ENCODE peak calls at places on chromosomes 11 and 22, in five cellular contexts. One of them, this sample, is unnamed.

GRCh38 chr22:20946080-20946986 is 20.7 kb upstream of the AIFM3 start:
- DNase-seq in HCT116: no peak
- DNase-seq in K562: no peak
- DNase-seq in GM12878: no peak
- DNase-seq in H1: no peak
- DNase-seq in this sample: no peak

GRCh38 chr11:3206128-3206921 is 12.3 kb downstream of the MRGPRG start:
- DNase-seq in K562: no peak
- DNase-seq in H1: no peak
- DNase-seq in GM12878: no peak
- DNase-seq in HCT116: no peak
- DNase-seq in this sample: no peak

GRCh38 chr11:62494246-62494645 is 52.4 kb downstream of the AHNAK start:
- DNase-seq in GM12878: no peak
- DNase-seq in H1: no peak
- DNase-seq in HCT116: no peak
- DNase-seq in K562: no peak
- DNase-seq in this sample: no peak

GRCh38 chr11:125916683-125917337 is 12.5 kb downstream of the DDX25 start:
- DNase-seq in K562: no peak
- DNase-seq in HCT116: no peak
- DNase-seq in GM12878: no peak
- DNase-seq in H1: no peak
- DNase-seq in this sample: no peak

GRCh38 chr11:14583252-14584105 is 60.1 kb upstream of the PDE3B start:
- DNase-seq in H1: no peak
- DNase-seq in HCT116: no peak
- DNase-seq in K562: no peak
- DNase-seq in GM12878: no peak
- DNase-seq in this sample: no peak

GRCh38 chr11:129117595-129118350 is 74.4 kb downstream of the ARHGAP32 start:
- DNase-seq in H1: no peak
- DNase-seq in K562: peak; percentile 22
- DNase-seq in HCT116: peak; percentile 63
- DNase-seq in GM12878: no peak
- DNase-seq in this sample: peak; percentile 57

GRCh38 chr11:79043726-79044125 is 397.1 kb downstream of the TENM4 start:
- DNase-seq in HCT116: no peak
- DNase-seq in K562: no peak
- DNase-seq in GM12878: no peak
- DNase-seq in H1: no peak
- DNase-seq in this sample: no peak

GRCh38 chr11:134261626-134262488 is 8.5 kb downstream of the ACAD8 start:
- DNase-seq in H1: peak; percentile 72
- DNase-seq in K562: peak; percentile 35
- DNase-seq in GM12878: no peak
- DNase-seq in HCT116: peak; percentile 6
- DNase-seq in this sample: no peak

GRCh38 chr22:42440728-42441127 is 8.5 kb upstream of the NFAM1 start:
- DNase-seq in GM12878: no peak
- DNase-seq in H1: no peak
- DNase-seq in K562: no peak
- DNase-seq in HCT116: no peak
- DNase-seq in this sample: no peak

GRCh38 chr11:44848203-44848962 is 102.3 kb downstream of the TP53I11 start:
- DNase-seq in K562: no peak
- DNase-seq in GM12878: no peak
- DNase-seq in HCT116: no peak
- DNase-seq in H1: no peak
- DNase-seq in this sample: peak; percentile 43

GRCh38 chr11:67698247-67698646 is 23.8 kb upstream of the ALDH3B2 start:
- DNase-seq in HCT116: peak; percentile 22
- DNase-seq in H1: peak; percentile 44
- DNase-seq in K562: peak; percentile 41
- DNase-seq in GM12878: no peak
- DNase-seq in this sample: peak; percentile 18

GRCh38 chr11:126901783-126902182 is 98.8 kb downstream of the KIRREL3 start:
- DNase-seq in GM12878: no peak
- DNase-seq in H1: no peak
- DNase-seq in HCT116: no peak
- DNase-seq in K562: no peak
- DNase-seq in this sample: no peak

GRCh38 chr11:133898770-133899115 is 53.4 kb upstream of the SPATA19 start:
- DNase-seq in HCT116: no peak
- DNase-seq in GM12878: no peak
- DNase-seq in H1: no peak
- DNase-seq in K562: no peak
- DNase-seq in this sample: no peak

GRCh38 chr11:118027694-118028093 is 41.5 kb downstream of the IL10RA start:
- DNase-seq in HCT116: no peak
- DNase-seq in H1: no peak
- DNase-seq in GM12878: no peak
- DNase-seq in K562: no peak
- DNase-seq in this sample: no peak

GRCh38 chr11:119843760-119844330 is 114.8 kb upstream of the NECTIN1 start:
- DNase-seq in HCT116: no peak
- DNase-seq in GM12878: no peak
- DNase-seq in H1: no peak
- DNase-seq in K562: no peak
- DNase-seq in this sample: no peak

GRCh38 chr22:45541580-45541979 is 38.9 kb downstream of the FBLN1 start:
- DNase-seq in H1: no peak
- DNase-seq in GM12878: no peak
- DNase-seq in K562: no peak
- DNase-seq in HCT116: no peak
- DNase-seq in this sample: no peak

GRCh38 chr11:112610996-112611795 is 350.0 kb upstream of the NCAM1 start:
- DNase-seq in HCT116: no peak
- DNase-seq in K562: no peak
- DNase-seq in H1: no peak
- DNase-seq in GM12878: no peak
- DNase-seq in this sample: no peak
- H3K9ac ChIP-seq in HCT116: no peak overlapping the region
- H3K9ac ChIP-seq in K562: no peak overlapping the region
- H3K9ac ChIP-seq in H1: no peak overlapping the region
- H3K9ac ChIP-seq in GM12878: no peak overlapping the region
- H3K9ac ChIP-seq in this sample: no peak overlapping the region

DNA sequence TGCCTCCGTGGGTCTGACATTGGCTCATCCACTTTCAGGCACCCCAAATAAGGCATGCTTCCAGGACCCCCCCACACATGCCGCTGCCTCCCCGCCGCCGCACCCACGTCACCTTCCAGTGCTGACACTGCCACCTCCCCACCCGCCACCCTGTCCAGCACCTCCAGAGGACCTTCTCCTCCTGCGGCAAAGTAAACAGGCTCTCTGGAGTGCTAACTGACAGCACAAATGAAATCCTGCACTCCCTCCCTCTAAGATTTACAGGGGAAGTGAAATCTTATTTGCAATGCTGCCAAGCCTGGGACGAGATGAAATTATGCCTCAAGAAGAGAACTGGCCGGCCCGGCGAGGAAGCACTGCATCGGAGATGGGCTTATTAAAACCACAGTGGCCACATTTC is 35.3 kb downstream of the MACROD1 start:
- DNase-seq in K562: no peak
- DNase-seq in H1: no peak
- DNase-seq in GM12878: no peak
- DNase-seq in HCT116: no peak
- DNase-seq in this sample: no peak
- TF ChIP-seq YY1 in K562: no peak
- TF ChIP-seq YY1 in H1: no peak
- TF ChIP-seq YY1 in GM12878: no peak
- TF ChIP-seq YY1 in HCT116: no peak
- TF ChIP-seq YY1 in this sample: no peak

GRCh38 chr11:75523811-75524401 is 1.8 kb downstream of the GDPD5 start:
- DNase-seq in GM12878: no peak
- DNase-seq in HCT116: no peak
- DNase-seq in K562: no peak
- DNase-seq in H1: no peak
- DNase-seq in this sample: no peak
- H3K9ac ChIP-seq in GM12878: no peak overlapping the region
- H3K9ac ChIP-seq in HCT116: no peak overlapping the region
- H3K9ac ChIP-seq in K562: no peak overlapping the region
- H3K9ac ChIP-seq in H1: no peak overlapping the region
- H3K9ac ChIP-seq in this sample: no peak overlapping the region

GRCh38 chr11:70747285-70747684 is 349.0 kb downstream of the CTTN start:
- DNase-seq in H1: no peak
- DNase-seq in HCT116: no peak
- DNase-seq in K562: no peak
- DNase-seq in GM12878: no peak
- DNase-seq in this sample: no peak

GRCh38 chr11:70745936-70746335 is 347.6 kb downstream of the CTTN start:
- DNase-seq in K562: no peak
- DNase-seq in HCT116: no peak
- DNase-seq in H1: no peak
- DNase-seq in GM12878: no peak
- DNase-seq in this sample: no peak

GRCh38 chr11:70747889-70748288 is 349.6 kb downstream of the CTTN start:
- DNase-seq in HCT116: no peak
- DNase-seq in GM12878: no peak
- DNase-seq in K562: no peak
- DNase-seq in H1: no peak
- DNase-seq in this sample: no peak

GRCh38 chr11:70745451-70745850 is 347.1 kb downstream of the CTTN start:
- DNase-seq in K562: no peak
- DNase-seq in H1: no peak
- DNase-seq in GM12878: no peak
- DNase-seq in HCT116: no peak
- DNase-seq in this sample: no peak

DNA sequence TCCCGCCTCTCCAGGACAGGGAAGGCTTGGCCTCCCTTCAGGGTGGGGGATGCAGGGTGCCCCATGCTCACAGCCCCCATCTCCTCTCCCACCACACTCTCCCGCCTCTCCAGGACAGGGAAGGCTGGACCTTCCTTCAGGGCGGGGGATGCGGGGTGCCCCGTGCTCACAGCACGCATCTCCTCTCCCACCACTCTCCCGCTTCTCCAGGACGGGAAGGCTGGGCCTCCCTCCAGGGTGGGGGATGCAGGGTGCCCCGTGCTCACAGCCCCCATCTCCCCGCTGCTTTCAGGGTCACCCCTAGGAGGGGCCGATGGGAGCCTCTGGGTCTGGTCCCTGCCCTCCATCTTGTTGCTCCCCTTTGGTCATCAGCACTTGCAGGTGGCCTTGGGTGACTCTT is 348.0 kb downstream of the CTTN start:
- DNase-seq in H1: no peak
- DNase-seq in HCT116: no peak
- DNase-seq in K562: no peak
- DNase-seq in GM12878: no peak
- DNase-seq in this sample: no peak
- TF ChIP-seq YY1 in H1: no peak
- TF ChIP-seq YY1 in HCT116: no peak
- TF ChIP-seq YY1 in K562: no peak
- TF ChIP-seq YY1 in GM12878: no peak
- TF ChIP-seq YY1 in this sample: no peak

GRCh38 chr11:36371590-36371989 is 75.5 kb downstream of the PRR5L start:
- DNase-seq in HCT116: no peak
- DNase-seq in K562: no peak
- DNase-seq in H1: no peak
- DNase-seq in GM12878: no peak
- DNase-seq in this sample: no peak

GRCh38 chr11:36371161-36371560 is 75.1 kb downstream of the PRR5L start:
- DNase-seq in K562: no peak
- DNase-seq in HCT116: no peak
- DNase-seq in GM12878: no peak
- DNase-seq in H1: no peak
- DNase-seq in this sample: no peak

GRCh38 chr11:36374726-36375125 is 78.6 kb downstream of the PRR5L start:
- DNase-seq in GM12878: no peak
- DNase-seq in HCT116: no peak
- DNase-seq in K562: no peak
- DNase-seq in H1: no peak
- DNase-seq in this sample: no peak

GRCh38 chr11:36372101-36372767 is 76.1 kb downstream of the PRR5L start:
- DNase-seq in K562: no peak
- DNase-seq in GM12878: no peak
- DNase-seq in HCT116: no peak
- DNase-seq in H1: no peak
- DNase-seq in this sample: no peak

DNA sequence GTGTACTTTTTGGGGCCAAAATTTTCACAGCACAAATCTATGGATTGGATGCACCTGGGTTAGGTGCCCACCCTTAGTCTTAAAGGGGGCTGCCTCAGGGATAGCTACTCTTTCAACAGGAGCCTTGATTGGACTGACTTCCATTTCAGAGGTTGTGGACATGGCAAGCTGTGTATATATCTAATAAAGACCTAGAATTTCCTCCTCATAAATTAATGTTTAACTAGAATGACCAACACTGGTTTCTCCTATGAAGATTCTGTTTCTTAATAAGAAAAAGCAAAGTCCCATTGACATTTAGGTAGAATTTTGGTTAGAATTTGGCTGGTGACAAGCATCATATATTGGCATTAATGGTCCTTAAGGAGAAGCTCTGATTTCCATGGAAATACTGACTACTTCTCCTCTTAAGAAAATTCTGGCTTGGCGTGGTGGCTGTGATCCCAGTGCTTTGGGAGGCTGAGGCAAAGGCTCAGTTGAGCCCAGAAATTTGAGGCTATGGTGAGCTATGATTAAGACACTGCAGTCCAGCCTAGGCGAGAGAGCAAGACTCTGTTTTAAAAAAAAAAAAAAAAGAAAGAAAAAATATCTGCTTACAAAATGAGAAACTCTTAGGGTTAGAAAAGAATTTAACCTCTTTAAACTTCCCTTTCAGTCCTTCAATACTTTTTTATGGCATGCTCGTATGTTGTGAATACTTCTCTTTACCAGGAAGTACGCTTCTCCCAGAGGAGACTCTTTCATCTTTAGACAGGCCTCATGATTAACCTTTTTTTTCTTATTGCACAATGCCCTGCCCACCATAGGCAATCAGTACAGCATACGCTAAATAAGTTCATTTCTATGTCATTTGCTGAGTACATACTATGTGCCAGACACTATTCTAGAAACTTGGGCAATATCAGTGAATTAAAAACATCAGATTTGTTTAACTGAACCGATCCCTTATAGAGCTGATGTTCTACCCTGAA is 77.2 kb downstream of the PRR5L start:
- DNase-seq in HCT116: no peak
- DNase-seq in H1: no peak
- DNase-seq in K562: no peak
- DNase-seq in GM12878: no peak
- DNase-seq in this sample: no peak
- H3K9ac ChIP-seq in HCT116: no peak overlapping the region
- H3K9ac ChIP-seq in H1: no peak overlapping the region
- H3K9ac ChIP-seq in K562: no peak overlapping the region
- H3K9ac ChIP-seq in GM12878: no peak overlapping the region
- H3K9ac ChIP-seq in this sample: no peak overlapping the region

GRCh38 chr11:31706357-31706756 is 104.8 kb downstream of the PAX6 start:
- DNase-seq in HCT116: no peak
- DNase-seq in H1: no peak
- DNase-seq in GM12878: no peak
- DNase-seq in K562: no peak
- DNase-seq in this sample: no peak

GRCh38 chr11:31714840-31715239 is 96.3 kb downstream of the PAX6 start:
- DNase-seq in HCT116: no peak
- DNase-seq in H1: no peak
- DNase-seq in K562: no peak
- DNase-seq in GM12878: peak; percentile 4
- DNase-seq in this sample: no peak

GRCh38 chr11:31711137-31711536 is 100.0 kb downstream of the PAX6 start:
- DNase-seq in K562: no peak
- DNase-seq in GM12878: no peak
- DNase-seq in H1: no peak
- DNase-seq in HCT116: no peak
- DNase-seq in this sample: no peak
- TF ChIP-seq YY1 in K562: no peak
- TF ChIP-seq YY1 in GM12878: no peak
- TF ChIP-seq YY1 in H1: no peak
- TF ChIP-seq YY1 in HCT116: no peak
- TF ChIP-seq YY1 in this sample: no peak

This sample was measured in NT2/D1.